ENCODE peak calls at places on chromosomes 6 and 20, in nine cellular contexts. One of them, this sample, is unnamed.

GRCh38 chr6:134980846-134981245 is 30.9 kb upstream of the ALDH8A1 start:
- DNase-seq in right lobe of liver: no peak
- DNase-seq in adrenal gland: no peak
- DNase-seq in hypothalamus: no peak
- DNase-seq in SJSA1: no peak
- DNase-seq in CD8-positive, alpha-beta memory T cell: no peak
- DNase-seq in activated T-cell treated with anti-CD3 and anti-CD28 coated beads for 1 hour: no peak
- DNase-seq in erythroblast: peak; percentile 89
- DNase-seq in lower leg skin: no peak
- DNase-seq in this sample: no peak

GRCh38 chr6:168009331-168009730 is 11.9 kb downstream of the KIF25 start:
- DNase-seq in CD8-positive, alpha-beta memory T cell: no peak
- DNase-seq in adrenal gland: no peak
- DNase-seq in erythroblast: no peak
- DNase-seq in SJSA1: no peak
- DNase-seq in hypothalamus: no peak
- DNase-seq in right lobe of liver: no peak
- DNase-seq in lower leg skin: no peak
- DNase-seq in activated T-cell treated with anti-CD3 and anti-CD28 coated beads for 1 hour: no peak
- DNase-seq in this sample: no peak

GRCh38 chr6:42140051-42140450 is 2.4 kb downstream of the C6orf132 start:
- DNase-seq in CD8-positive, alpha-beta memory T cell: no peak
- DNase-seq in SJSA1: no peak
- DNase-seq in erythroblast: no peak
- DNase-seq in right lobe of liver: no peak
- DNase-seq in hypothalamus: no peak
- DNase-seq in activated T-cell treated with anti-CD3 and anti-CD28 coated beads for 1 hour: no peak
- DNase-seq in lower leg skin: no peak
- DNase-seq in adrenal gland: peak; percentile 38
- DNase-seq in this sample: no peak

GRCh38 chr20:3846740-3847418 is at the start of gene MAVS:
- DNase-seq in activated T-cell treated with anti-CD3 and anti-CD28 coated beads for 1 hour: peak; percentile 78
- DNase-seq in SJSA1: peak; percentile 81
- DNase-seq in hypothalamus: peak; percentile 91
- DNase-seq in erythroblast: peak; percentile 90
- DNase-seq in lower leg skin: peak; percentile 98
- DNase-seq in CD8-positive, alpha-beta memory T cell: peak; percentile 82
- DNase-seq in adrenal gland: peak; percentile 87
- DNase-seq in right lobe of liver: peak; percentile 93
- DNase-seq in this sample: peak; percentile 93

GRCh38 chr6:36149436-36149835 is 19.1 kb downstream of the MAPK13 start:
- DNase-seq in right lobe of liver: no peak
- DNase-seq in activated T-cell treated with anti-CD3 and anti-CD28 coated beads for 1 hour: no peak
- DNase-seq in CD8-positive, alpha-beta memory T cell: no peak
- DNase-seq in hypothalamus: no peak
- DNase-seq in adrenal gland: no peak
- DNase-seq in erythroblast: no peak
- DNase-seq in lower leg skin: no peak
- DNase-seq in SJSA1: no peak
- DNase-seq in this sample: no peak

GRCh38 chr6:130620338-130620781 is 206.8 kb upstream of the SMLR1 start:
- DNase-seq in right lobe of liver: no peak
- DNase-seq in hypothalamus: no peak
- DNase-seq in activated T-cell treated with anti-CD3 and anti-CD28 coated beads for 1 hour: no peak
- DNase-seq in CD8-positive, alpha-beta memory T cell: no peak
- DNase-seq in SJSA1: peak; percentile 34
- DNase-seq in erythroblast: no peak
- DNase-seq in lower leg skin: no peak
- DNase-seq in adrenal gland: no peak
- DNase-seq in this sample: no peak

GRCh38 chr6:168150551-168151444 is 71.8 kb upstream of the FRMD1 start:
- DNase-seq in hypothalamus: peak; percentile 14
- DNase-seq in activated T-cell treated with anti-CD3 and anti-CD28 coated beads for 1 hour: no peak
- DNase-seq in lower leg skin: peak; percentile 73
- DNase-seq in SJSA1: no peak
- DNase-seq in CD8-positive, alpha-beta memory T cell: no peak
- DNase-seq in erythroblast: no peak
- DNase-seq in right lobe of liver: no peak
- DNase-seq in adrenal gland: no peak
- DNase-seq in this sample: peak; percentile 75

GRCh38 chr6:42704251-42704936 is 18.0 kb downstream of the PRPH2 start:
- DNase-seq in activated T-cell treated with anti-CD3 and anti-CD28 coated beads for 1 hour: no peak
- DNase-seq in right lobe of liver: no peak
- DNase-seq in lower leg skin: no peak
- DNase-seq in adrenal gland: peak; percentile 49
- DNase-seq in erythroblast: no peak
- DNase-seq in SJSA1: no peak
- DNase-seq in CD8-positive, alpha-beta memory T cell: no peak
- DNase-seq in hypothalamus: no peak
- DNase-seq in this sample: no peak

GRCh38 chr6:44430322-44430721 is 42.8 kb downstream of the CDC5L start:
- DNase-seq in SJSA1: peak; percentile 68
- DNase-seq in CD8-positive, alpha-beta memory T cell: no peak
- DNase-seq in hypothalamus: no peak
- DNase-seq in lower leg skin: no peak
- DNase-seq in erythroblast: no peak
- DNase-seq in right lobe of liver: no peak
- DNase-seq in activated T-cell treated with anti-CD3 and anti-CD28 coated beads for 1 hour: no peak
- DNase-seq in adrenal gland: no peak
- DNase-seq in this sample: no peak

GRCh38 chr20:56200456-56200855 is 48.1 kb upstream of the MC3R start:
- DNase-seq in adrenal gland: no peak
- DNase-seq in right lobe of liver: no peak
- DNase-seq in SJSA1: no peak
- DNase-seq in activated T-cell treated with anti-CD3 and anti-CD28 coated beads for 1 hour: no peak
- DNase-seq in lower leg skin: no peak
- DNase-seq in hypothalamus: no peak
- DNase-seq in CD8-positive, alpha-beta memory T cell: no peak
- DNase-seq in erythroblast: peak; percentile 35
- DNase-seq in this sample: no peak

GRCh38 chr6:16179970-16180431 is 51.1 kb downstream of the MYLIP start:
- DNase-seq in CD8-positive, alpha-beta memory T cell: peak; percentile 27
- DNase-seq in activated T-cell treated with anti-CD3 and anti-CD28 coated beads for 1 hour: peak; percentile 19
- DNase-seq in SJSA1: no peak
- DNase-seq in lower leg skin: no peak
- DNase-seq in erythroblast: no peak
- DNase-seq in right lobe of liver: no peak
- DNase-seq in hypothalamus: no peak
- DNase-seq in adrenal gland: no peak
- DNase-seq in this sample: no peak

GRCh38 chr20:10673176-10673830 is 496 bp downstream of the JAG1 start:
- DNase-seq in adrenal gland: no peak
- DNase-seq in right lobe of liver: peak; percentile 63
- DNase-seq in hypothalamus: peak; percentile 48
- DNase-seq in erythroblast: peak; percentile 56
- DNase-seq in activated T-cell treated with anti-CD3 and anti-CD28 coated beads for 1 hour: no peak
- DNase-seq in lower leg skin: no peak
- DNase-seq in SJSA1: no peak
- DNase-seq in CD8-positive, alpha-beta memory T cell: no peak
- DNase-seq in this sample: no peak

GRCh38 chr20:8946036-8946926 is 122.6 kb upstream of the PLCB4 start:
- DNase-seq in lower leg skin: no peak
- DNase-seq in activated T-cell treated with anti-CD3 and anti-CD28 coated beads for 1 hour: no peak
- DNase-seq in SJSA1: no peak
- DNase-seq in adrenal gland: no peak
- DNase-seq in hypothalamus: no peak
- DNase-seq in CD8-positive, alpha-beta memory T cell: no peak
- DNase-seq in right lobe of liver: no peak
- DNase-seq in erythroblast: no peak
- DNase-seq in this sample: no peak

GRCh38 chr6:42099340-42100028 is 42.9 kb downstream of the C6orf132 start:
- DNase-seq in CD8-positive, alpha-beta memory T cell: no peak
- DNase-seq in lower leg skin: peak; percentile 91
- DNase-seq in erythroblast: no peak
- DNase-seq in right lobe of liver: no peak
- DNase-seq in SJSA1: peak; percentile 16
- DNase-seq in hypothalamus: no peak
- DNase-seq in adrenal gland: peak; percentile 83
- DNase-seq in activated T-cell treated with anti-CD3 and anti-CD28 coated beads for 1 hour: no peak
- DNase-seq in this sample: no peak

GRCh38 chr6:79544939-79545450 is 7.8 kb upstream of the LCA5 start:
- DNase-seq in adrenal gland: peak; percentile 88
- DNase-seq in lower leg skin: peak; percentile 85
- DNase-seq in SJSA1: peak; percentile 96
- DNase-seq in activated T-cell treated with anti-CD3 and anti-CD28 coated beads for 1 hour: no peak
- DNase-seq in right lobe of liver: peak; percentile 58
- DNase-seq in hypothalamus: peak; percentile 42
- DNase-seq in erythroblast: peak; percentile 84
- DNase-seq in CD8-positive, alpha-beta memory T cell: no peak
- DNase-seq in this sample: peak; percentile 97

GRCh38 chr6:16544006-16544405 is 217.3 kb downstream of the ATXN1 start:
- DNase-seq in right lobe of liver: no peak
- DNase-seq in adrenal gland: peak; percentile 77
- DNase-seq in SJSA1: no peak
- DNase-seq in CD8-positive, alpha-beta memory T cell: no peak
- DNase-seq in lower leg skin: no peak
- DNase-seq in erythroblast: no peak
- DNase-seq in hypothalamus: no peak
- DNase-seq in activated T-cell treated with anti-CD3 and anti-CD28 coated beads for 1 hour: no peak
- DNase-seq in this sample: peak; percentile 59

GRCh38 chr6:142671791-142672190 is 273.2 kb downstream of the HIVEP2 start:
- DNase-seq in adrenal gland: no peak
- DNase-seq in activated T-cell treated with anti-CD3 and anti-CD28 coated beads for 1 hour: no peak
- DNase-seq in SJSA1: no peak
- DNase-seq in erythroblast: no peak
- DNase-seq in lower leg skin: no peak
- DNase-seq in CD8-positive, alpha-beta memory T cell: no peak
- DNase-seq in right lobe of liver: no peak
- DNase-seq in hypothalamus: no peak
- DNase-seq in this sample: no peak

GRCh38 chr6:96116674-96117073 is 100.9 kb downstream of the FUT9 start:
- DNase-seq in adrenal gland: no peak
- DNase-seq in SJSA1: no peak
- DNase-seq in lower leg skin: no peak
- DNase-seq in hypothalamus: no peak
- DNase-seq in activated T-cell treated with anti-CD3 and anti-CD28 coated beads for 1 hour: no peak
- DNase-seq in erythroblast: no peak
- DNase-seq in right lobe of liver: no peak
- DNase-seq in CD8-positive, alpha-beta memory T cell: no peak
- DNase-seq in this sample: no peak

GRCh38 chr6:95574811-95575210 is 2.5 kb upstream of the MANEA start:
- DNase-seq in SJSA1: no peak
- DNase-seq in erythroblast: no peak
- DNase-seq in adrenal gland: no peak
- DNase-seq in CD8-positive, alpha-beta memory T cell: no peak
- DNase-seq in activated T-cell treated with anti-CD3 and anti-CD28 coated beads for 1 hour: no peak
- DNase-seq in hypothalamus: no peak
- DNase-seq in right lobe of liver: no peak
- DNase-seq in lower leg skin: no peak
- DNase-seq in this sample: no peak

GRCh38 chr6:122352958-122353357 is 46.5 kb upstream of the HSF2 start:
- DNase-seq in CD8-positive, alpha-beta memory T cell: no peak
- DNase-seq in lower leg skin: no peak
- DNase-seq in right lobe of liver: no peak
- DNase-seq in hypothalamus: no peak
- DNase-seq in erythroblast: no peak
- DNase-seq in activated T-cell treated with anti-CD3 and anti-CD28 coated beads for 1 hour: no peak
- DNase-seq in adrenal gland: no peak
- DNase-seq in SJSA1: no peak
- DNase-seq in this sample: no peak

GRCh38 chr6:32192608-32193039 is at the start of gene GPSM3:
- DNase-seq in erythroblast: no peak
- DNase-seq in SJSA1: peak; percentile 68
- DNase-seq in right lobe of liver: peak; percentile 75
- DNase-seq in CD8-positive, alpha-beta memory T cell: peak; percentile 45
- DNase-seq in lower leg skin: peak; percentile 94
- DNase-seq in adrenal gland: peak; percentile 22
- DNase-seq in activated T-cell treated with anti-CD3 and anti-CD28 coated beads for 1 hour: peak; percentile 38
- DNase-seq in hypothalamus: peak; percentile 16
- DNase-seq in this sample: peak; percentile 71

GRCh38 chr6:143529095-143529494 is 17.6 kb upstream of the FUCA2 start:
- DNase-seq in SJSA1: no peak
- DNase-seq in erythroblast: no peak
- DNase-seq in lower leg skin: no peak
- DNase-seq in right lobe of liver: no peak
- DNase-seq in activated T-cell treated with anti-CD3 and anti-CD28 coated beads for 1 hour: no peak
- DNase-seq in hypothalamus: no peak
- DNase-seq in CD8-positive, alpha-beta memory T cell: no peak
- DNase-seq in adrenal gland: no peak
- DNase-seq in this sample: no peak

GRCh38 chr20:9172908-9173307 is 104.0 kb downstream of the PLCB4 start:
- DNase-seq in CD8-positive, alpha-beta memory T cell: no peak
- DNase-seq in activated T-cell treated with anti-CD3 and anti-CD28 coated beads for 1 hour: no peak
- DNase-seq in adrenal gland: no peak
- DNase-seq in lower leg skin: no peak
- DNase-seq in SJSA1: no peak
- DNase-seq in right lobe of liver: no peak
- DNase-seq in erythroblast: no peak
- DNase-seq in hypothalamus: no peak
- DNase-seq in this sample: no peak

GRCh38 chr6:12580296-12580695 is 136.3 kb upstream of the PHACTR1 start:
- DNase-seq in activated T-cell treated with anti-CD3 and anti-CD28 coated beads for 1 hour: no peak
- DNase-seq in SJSA1: peak; percentile 68
- DNase-seq in hypothalamus: no peak
- DNase-seq in right lobe of liver: no peak
- DNase-seq in erythroblast: no peak
- DNase-seq in adrenal gland: no peak
- DNase-seq in lower leg skin: no peak
- DNase-seq in CD8-positive, alpha-beta memory T cell: no peak
- DNase-seq in this sample: no peak

GRCh38 chr6:19723533-19723932 is 113.6 kb upstream of the ID4 start:
- DNase-seq in adrenal gland: no peak
- DNase-seq in CD8-positive, alpha-beta memory T cell: no peak
- DNase-seq in erythroblast: no peak
- DNase-seq in SJSA1: peak; percentile 79
- DNase-seq in hypothalamus: no peak
- DNase-seq in activated T-cell treated with anti-CD3 and anti-CD28 coated beads for 1 hour: no peak
- DNase-seq in lower leg skin: no peak
- DNase-seq in right lobe of liver: no peak
- DNase-seq in this sample: no peak

GRCh38 chr6:10633216-10633615 is 61.2 kb downstream of the C6orf52 start:
- DNase-seq in hypothalamus: no peak
- DNase-seq in SJSA1: peak; percentile 86
- DNase-seq in adrenal gland: no peak
- DNase-seq in activated T-cell treated with anti-CD3 and anti-CD28 coated beads for 1 hour: no peak
- DNase-seq in CD8-positive, alpha-beta memory T cell: no peak
- DNase-seq in lower leg skin: no peak
- DNase-seq in right lobe of liver: no peak
- DNase-seq in erythroblast: no peak
- DNase-seq in this sample: peak; percentile 91

GRCh38 chr6:455006-455585 is 63.5 kb downstream of the IRF4 start:
- DNase-seq in SJSA1: no peak
- DNase-seq in activated T-cell treated with anti-CD3 and anti-CD28 coated beads for 1 hour: no peak
- DNase-seq in CD8-positive, alpha-beta memory T cell: no peak
- DNase-seq in erythroblast: no peak
- DNase-seq in adrenal gland: no peak
- DNase-seq in right lobe of liver: no peak
- DNase-seq in lower leg skin: no peak
- DNase-seq in hypothalamus: no peak
- DNase-seq in this sample: no peak

GRCh38 chr6:170124836-170125235 is 166.0 kb downstream of the DLL1 start:
- DNase-seq in right lobe of liver: peak; percentile 48
- DNase-seq in erythroblast: no peak
- DNase-seq in SJSA1: no peak
- DNase-seq in CD8-positive, alpha-beta memory T cell: no peak
- DNase-seq in activated T-cell treated with anti-CD3 and anti-CD28 coated beads for 1 hour: no peak
- DNase-seq in hypothalamus: no peak
- DNase-seq in lower leg skin: peak; percentile 79
- DNase-seq in adrenal gland: peak; percentile 2
- DNase-seq in this sample: peak; percentile 44

GRCh38 chr6:52509281-52510212 is 67.3 kb downstream of the TRAM2 start:
- DNase-seq in adrenal gland: no peak
- DNase-seq in hypothalamus: no peak
- DNase-seq in erythroblast: no peak
- DNase-seq in right lobe of liver: no peak
- DNase-seq in SJSA1: peak; percentile 49
- DNase-seq in activated T-cell treated with anti-CD3 and anti-CD28 coated beads for 1 hour: no peak
- DNase-seq in CD8-positive, alpha-beta memory T cell: no peak
- DNase-seq in lower leg skin: peak; percentile 78
- DNase-seq in this sample: no peak

GRCh38 chr6:9467746-9468145 is 947.1 kb downstream of the TFAP2A start:
- DNase-seq in right lobe of liver: no peak
- DNase-seq in CD8-positive, alpha-beta memory T cell: no peak
- DNase-seq in hypothalamus: no peak
- DNase-seq in activated T-cell treated with anti-CD3 and anti-CD28 coated beads for 1 hour: no peak
- DNase-seq in lower leg skin: no peak
- DNase-seq in erythroblast: no peak
- DNase-seq in adrenal gland: no peak
- DNase-seq in SJSA1: peak; percentile 47
- DNase-seq in this sample: peak; percentile 65

GRCh38 chr20:25274891-25275812 is 27.3 kb downstream of the PYGB start:
- DNase-seq in erythroblast: no peak
- DNase-seq in CD8-positive, alpha-beta memory T cell: no peak
- DNase-seq in SJSA1: no peak
- DNase-seq in lower leg skin: peak; percentile 67
- DNase-seq in right lobe of liver: peak; percentile 41
- DNase-seq in activated T-cell treated with anti-CD3 and anti-CD28 coated beads for 1 hour: no peak
- DNase-seq in adrenal gland: peak; percentile 9
- DNase-seq in hypothalamus: no peak
- DNase-seq in this sample: peak; percentile 46

This sample was measured in islet precursor cell.